ENCODE peak calls at places on chromosomes 4 and X, in seven cellular contexts. M, D, V, R, C, J and N are unnamed samples. For H3K4me1, the result is how much of the 10 kb centered on the place peaks cover.

GRCh38 chr4:43234626-43235025 is 342.1 kb downstream of the GRXCR1 start:
- DNase-seq in M (peak), D (no peak), V (no peak), R (no peak), C (no peak), J (no peak), N (no peak)

GRCh38 chr4:76306882-76307669 is 543 bp downstream of the STBD1 start:
- DNase-seq in M (peak), D (peak), V (peak), R (peak), C (peak), J (peak), N (peak)

GRCh38 chr4:17846256-17846655 is 35.5 kb downstream of the NCAPG start:
- DNase-seq in M (no peak), D (no peak), V (no peak), R (no peak), C (no peak), J (no peak), N (no peak)

GRCh38 chr4:175447006-175447405 is 365.1 kb downstream of the GPM6A start:
- DNase-seq in M (no peak), D (no peak), V (no peak), R (no peak), C (no peak), J (no peak), N (no peak)

GRCh38 chr4:55554453-55555030 is 7.8 kb upstream of the CLOCK start:
- DNase-seq in M (peak), D (no peak), V (no peak), R (peak), C (peak), J (no peak), N (no peak)

GRCh38 chr4:180664766-180665368 is 1578.3 kb upstream of the TENM3 start:
- DNase-seq in M (peak), D (peak), V (peak), R (peak), C (peak), J (no peak), N (peak)

GRCh38 chrX:69564665-69565064 is 51.2 kb upstream of the EDA start:
- DNase-seq in M (no peak), D (no peak), V (no peak), R (no peak), C (no peak), J (no peak), N (no peak)

GRCh38 chrX:108704839-108705238 is 31.5 kb downstream of the IRS4 start:
- DNase-seq in M (no peak), D (no peak), V (no peak), R (no peak), C (no peak), J (no peak), N (no peak)

GRCh38 chr4:62133498-62133897 is 933.4 kb downstream of the ADGRL3 start:
- DNase-seq in M (no peak), D (no peak), V (no peak), R (no peak), C (no peak), J (no peak), N (no peak)

GRCh38 chr4:80115368-80116181 is 42.5 kb upstream of the ANTXR2 start:
- DNase-seq in M (no peak), D (no peak), V (no peak), R (no peak), C (no peak), J (peak), N (no peak)

GRCh38 chrX:119247702-119248101 is 11.6 kb downstream of the PGRMC1 start:
- DNase-seq in M (no peak), D (no peak), V (no peak), R (no peak), C (no peak), J (no peak), N (no peak)

GRCh38 chr4:81724925-81725329 is 253.2 kb upstream of the RASGEF1B start:
- DNase-seq in M (peak), D (peak), V (peak), R (peak), C (no peak), J (peak), N (no peak)

GRCh38 chr4:142474398-142475087 is 371.6 kb downstream of the INPP4B start:
- DNase-seq in M (no peak), D (no peak), V (no peak), R (peak), C (no peak), J (no peak), N (no peak)

GRCh38 chr4:186722856-186723206 is 825 bp downstream of the FAT1 start:
- DNase-seq in M (no peak), D (no peak), V (no peak), R (peak), C (no peak), J (no peak), N (no peak)

GRCh38 chr4:122976111-122976510 is 53.7 kb upstream of the NUDT6 start:
- DNase-seq in M (no peak), D (no peak), V (no peak), R (no peak), C (no peak), J (no peak), N (no peak)

GRCh38 chr4:184583738-184584502 is 65.3 kb downstream of the CASP3 start:
- DNase-seq in M (no peak), D (no peak), V (no peak), R (no peak), C (no peak), J (no peak), N (no peak)

GRCh38 chr4:21470531-21470930 is 478.0 kb downstream of the KCNIP4 start:
- DNase-seq in M (peak), D (no peak), V (no peak), R (no peak), C (peak), J (no peak), N (peak)

GRCh38 chrX:46803140-46803539 is 33.7 kb upstream of the RP2 start:
- DNase-seq in M (no peak), D (no peak), V (no peak), R (no peak), C (no peak), J (no peak), N (no peak)

GRCh38 chrX:39309018-39309620 is 507.9 kb downstream of the MID1IP1 start:
- DNase-seq in M (peak), D (no peak), V (no peak), R (no peak), C (peak), J (no peak), N (no peak)

GRCh38 chrX:49792376-49792775 is 36.7 kb upstream of the PAGE4 start:
- DNase-seq in M (no peak), D (no peak), V (no peak), R (no peak), C (no peak), J (no peak), N (no peak)

GRCh38 chr4:82591592-82591991 is 29.8 kb upstream of the TMEM150C start:
- DNase-seq in M (no peak), D (no peak), V (no peak), R (no peak), C (no peak), J (no peak), N (no peak)

GRCh38 chr4:188869581-188869980 is 730.3 kb downstream of the TRIML1 start:
- DNase-seq in M (no peak), D (no peak), V (no peak), R (no peak), C (no peak), J (no peak), N (no peak)

GRCh38 chrX:29903365-29903764 is 312.0 kb upstream of the MAGEB2 start:
- DNase-seq in M (peak), D (no peak), V (no peak), R (no peak), C (peak), J (no peak), N (no peak)

GRCh38 chr4:154361450-154361849 is 130.1 kb downstream of the DCHS2 start:
- DNase-seq in M (no peak), D (no peak), V (no peak), R (peak), C (no peak), J (no peak), N (no peak)

GRCh38 chrX:150201391-150201790 is 161.7 kb upstream of the MAMLD1 start:
- DNase-seq in M (no peak), D (no peak), V (no peak), R (no peak), C (no peak), J (no peak), N (no peak)

GRCh38 chr4:10416441-10416840 is 40.8 kb downstream of the ZNF518B start:
- DNase-seq in M (no peak), D (no peak), V (no peak), R (no peak), C (no peak), J (no peak), N (no peak)

GRCh38 chr4:40629401-40630334 is at the start of gene RBM47:
- DNase-seq in M (peak), D (peak), V (peak), R (peak), C (peak), J (peak), N (peak)

GRCh38 chr4:109826719-109827118 is 1.1 kb upstream of the RRH start:
- DNase-seq in M (peak), D (no peak), V (no peak), R (peak), C (peak), J (no peak), N (no peak)

DNA sequence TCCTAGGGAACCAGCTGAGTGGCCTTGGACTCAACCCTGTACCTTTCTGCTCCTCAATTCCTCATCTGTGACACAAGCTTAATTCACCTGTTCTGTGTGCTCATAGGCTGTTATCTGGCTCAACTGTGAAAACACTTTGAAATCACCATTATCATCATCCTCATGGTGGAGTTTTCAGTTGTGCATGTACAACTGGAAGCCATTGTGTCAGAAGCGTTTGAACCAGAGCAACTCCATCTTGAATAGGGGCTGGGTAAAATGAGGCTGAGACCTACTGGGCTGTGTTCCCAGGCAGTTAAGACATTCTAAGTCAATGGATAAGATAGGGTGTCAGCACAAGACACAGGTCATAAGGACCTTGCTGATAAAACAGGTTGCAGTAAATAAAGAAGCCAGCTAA is 346.8 kb upstream of the KLF3 start:
- DNase-seq in M (no peak), D (no peak), V (no peak), R (no peak), C (no peak), J (no peak), N (no peak)
- H3K4me1 ChIP-seq in M (under half), D (half or more), V (under half), R (under half), C (under half), J (under half), N (under half)

DNA sequence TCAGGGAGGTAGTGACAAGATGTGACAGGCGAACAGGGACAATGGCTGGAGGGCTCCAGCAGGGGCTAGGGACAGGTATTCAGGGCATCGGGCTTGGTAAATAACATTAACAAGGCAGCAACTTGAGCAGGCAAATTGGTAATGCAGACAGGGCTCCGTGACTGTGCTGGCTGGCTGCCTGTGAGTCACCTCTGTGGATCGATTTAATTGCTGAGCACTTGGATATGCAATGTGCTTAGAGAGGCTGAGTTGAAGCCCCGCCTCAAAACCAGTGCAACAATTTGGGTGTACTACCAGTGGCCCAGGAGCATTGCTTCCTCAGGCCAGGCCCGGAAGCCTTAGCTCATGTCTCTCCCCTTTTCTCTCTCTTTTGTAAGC is 19.5 kb downstream of the CNGA2 start:
- DNase-seq in M (peak), D (no peak), V (no peak), R (no peak), C (no peak), J (no peak), N (no peak)
- H3K4me1 ChIP-seq in M (under half), D (under half), V (under half), R (under half), C (under half), J (under half), N (under half)

DNA sequence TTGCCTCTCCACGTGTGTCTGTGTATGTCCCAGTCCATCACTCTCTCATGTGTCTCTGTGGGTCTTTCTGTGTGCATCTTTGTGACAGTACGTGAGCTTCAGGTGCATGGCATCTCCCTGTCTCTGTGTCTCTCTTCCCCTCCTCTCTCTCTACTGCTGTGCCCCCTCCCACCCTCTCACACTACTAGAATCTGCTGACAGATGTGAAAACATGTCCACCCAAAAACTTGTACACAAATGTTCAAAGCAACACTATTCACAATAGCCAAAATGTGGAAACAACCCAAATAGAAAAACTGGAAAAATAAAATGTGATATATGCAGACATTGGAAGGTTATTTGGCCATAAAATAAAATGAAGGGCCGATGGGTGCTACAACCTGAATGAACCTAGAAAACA is 10.0 kb downstream of the EVC start:
- DNase-seq in M (no peak), D (no peak), V (no peak), R (no peak), C (no peak), J (no peak), N (no peak)
- H3K4me1 ChIP-seq in M (under half), D (under half), V (under half), R (under half), C (under half), J (under half), N (under half)

GRCh38 chr4:168524897-168525296 is 28.0 kb downstream of the PALLD start:
- DNase-seq in M (no peak), D (no peak), V (no peak), R (no peak), C (no peak), J (no peak), N (no peak)
- H3K4me1 ChIP-seq in M (under half), D (under half), V (under half), R (under half), C (under half), J (under half), N (under half)

DNA sequence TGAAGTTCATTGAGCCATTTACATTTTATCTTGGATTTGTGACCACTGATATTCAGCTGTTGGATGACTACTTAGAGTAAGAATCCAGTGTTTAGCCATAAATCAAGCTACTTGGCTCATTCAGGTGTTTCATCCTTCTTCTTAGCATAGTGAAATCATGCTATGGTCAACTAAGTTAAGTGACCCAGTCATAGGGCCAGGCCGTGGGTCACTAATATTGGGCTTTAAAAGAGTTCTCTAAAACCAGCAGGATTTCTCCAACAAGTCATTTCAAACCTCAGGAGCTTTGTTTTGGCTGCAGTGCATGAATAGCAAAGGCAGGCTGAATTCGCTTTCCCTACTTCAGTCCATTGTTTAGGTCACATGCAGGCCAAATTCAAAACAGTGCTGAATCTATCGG is 181.0 kb downstream of the MAML3 start:
- DNase-seq in M (no peak), D (no peak), V (no peak), R (no peak), C (no peak), J (no peak), N (no peak)
- H3K4me1 ChIP-seq in M (under half), D (under half), V (under half), R (under half), C (under half), J (under half), N (under half)

DNA sequence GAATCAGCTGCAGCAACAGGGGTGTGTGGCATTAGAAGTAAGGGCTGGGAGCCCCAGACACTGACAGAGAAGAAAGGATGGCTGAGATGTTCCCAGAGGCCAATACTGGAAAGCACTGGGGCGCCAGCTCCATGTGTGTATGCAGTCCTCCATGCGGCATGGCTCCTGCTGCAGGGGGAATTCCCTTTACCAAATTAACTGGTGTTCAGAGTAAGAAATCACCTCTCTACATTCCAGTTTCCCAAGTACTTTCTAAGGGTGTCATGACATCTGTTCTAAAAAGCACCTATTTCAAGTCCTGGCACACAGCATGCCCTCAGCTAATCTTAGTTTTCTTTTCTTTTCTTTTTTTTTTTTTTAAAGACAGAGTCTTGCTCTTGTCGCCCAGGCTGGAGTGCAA is 98.0 kb downstream of the MAML3 start:
- DNase-seq in M (no peak), D (no peak), V (no peak), R (no peak), C (no peak), J (no peak), N (no peak)
- H3K4me1 ChIP-seq in M (under half), D (under half), V (under half), R (under half), C (under half), J (under half), N (under half)